ENCODE peak calls at places on chromosomes 5 and 9, in nine cellular contexts. One of them, this sample, is unnamed. For H3K4me1, the result is how much of the 10 kb centered on the place peaks cover.

GRCh38 chr9:11275158-11275695 is 662.4 kb upstream of the PTPRD start:
- DNase-seq in left ventricle myocardium inferior: no peak
- DNase-seq in iPS DF 6.9: no peak
- DNase-seq in transverse colon: no peak
- DNase-seq in neural progenitor cell: no peak
- DNase-seq in small intestine: no peak
- DNase-seq in heart left ventricle: no peak
- DNase-seq in H9: no peak
- DNase-seq in tibial nerve: no peak
- DNase-seq in this sample: peak

GRCh38 chr5:92941806-92942205 is 639.2 kb downstream of the NR2F1-AS1 start:
- DNase-seq in left ventricle myocardium inferior: no peak
- DNase-seq in iPS DF 6.9: no peak
- DNase-seq in transverse colon: no peak
- DNase-seq in neural progenitor cell: no peak
- DNase-seq in small intestine: no peak
- DNase-seq in heart left ventricle: no peak
- DNase-seq in H9: no peak
- DNase-seq in tibial nerve: no peak
- DNase-seq in this sample: no peak

GRCh38 chr9:94973491-94973941 is 247.0 kb downstream of the AOPEP start:
- DNase-seq in left ventricle myocardium inferior: no peak
- DNase-seq in iPS DF 6.9: no peak
- DNase-seq in transverse colon: no peak
- DNase-seq in neural progenitor cell: no peak
- DNase-seq in small intestine: no peak
- DNase-seq in heart left ventricle: no peak
- DNase-seq in H9: no peak
- DNase-seq in tibial nerve: no peak
- DNase-seq in this sample: no peak

GRCh38 chr5:126003309-126003708 is 419.9 kb upstream of the GRAMD2B start:
- DNase-seq in left ventricle myocardium inferior: peak
- DNase-seq in iPS DF 6.9: no peak
- DNase-seq in transverse colon: no peak
- DNase-seq in neural progenitor cell: peak
- DNase-seq in small intestine: no peak
- DNase-seq in heart left ventricle: peak
- DNase-seq in H9: no peak
- DNase-seq in tibial nerve: peak
- DNase-seq in this sample: peak

GRCh38 chr5:90682278-90682677 is 123.7 kb downstream of the ADGRV1 start:
- DNase-seq in left ventricle myocardium inferior: no peak
- DNase-seq in iPS DF 6.9: no peak
- DNase-seq in transverse colon: no peak
- DNase-seq in neural progenitor cell: no peak
- DNase-seq in small intestine: no peak
- DNase-seq in heart left ventricle: no peak
- DNase-seq in H9: no peak
- DNase-seq in tibial nerve: no peak
- DNase-seq in this sample: no peak

GRCh38 chr5:175162036-175162435 is 281.9 kb downstream of the DRD1 start:
- DNase-seq in left ventricle myocardium inferior: no peak
- DNase-seq in iPS DF 6.9: no peak
- DNase-seq in transverse colon: no peak
- DNase-seq in neural progenitor cell: no peak
- DNase-seq in small intestine: no peak
- DNase-seq in heart left ventricle: no peak
- DNase-seq in H9: no peak
- DNase-seq in tibial nerve: no peak
- DNase-seq in this sample: no peak

GRCh38 chr9:111759762-111760639 is 34.7 kb downstream of the SHOC1 start:
- DNase-seq in left ventricle myocardium inferior: no peak
- DNase-seq in iPS DF 6.9: peak
- DNase-seq in transverse colon: peak
- DNase-seq in neural progenitor cell: peak
- DNase-seq in small intestine: peak
- DNase-seq in heart left ventricle: no peak
- DNase-seq in H9: no peak
- DNase-seq in tibial nerve: peak
- DNase-seq in this sample: peak

GRCh38 chr9:86126998-86127972 is 27.9 kb upstream of the GOLM1 start:
- DNase-seq in left ventricle myocardium inferior: peak
- DNase-seq in iPS DF 6.9: peak
- DNase-seq in transverse colon: peak
- DNase-seq in neural progenitor cell: peak
- DNase-seq in small intestine: peak
- DNase-seq in heart left ventricle: peak
- DNase-seq in H9: peak
- DNase-seq in tibial nerve: peak
- DNase-seq in this sample: peak

GRCh38 chr9:121944741-121945191 is 148.3 kb downstream of the TTLL11 start:
- DNase-seq in left ventricle myocardium inferior: no peak
- DNase-seq in iPS DF 6.9: no peak
- DNase-seq in transverse colon: no peak
- DNase-seq in neural progenitor cell: no peak
- DNase-seq in small intestine: no peak
- DNase-seq in heart left ventricle: no peak
- DNase-seq in H9: no peak
- DNase-seq in tibial nerve: no peak
- DNase-seq in this sample: no peak
- H3K27ac ChIP-seq in left ventricle myocardium inferior: no peak
- H3K27ac ChIP-seq in iPS DF 6.9: no peak
- H3K27ac ChIP-seq in transverse colon: no peak
- H3K27ac ChIP-seq in neural progenitor cell: no peak
- H3K27ac ChIP-seq in small intestine: no peak
- H3K27ac ChIP-seq in heart left ventricle: no peak
- H3K27ac ChIP-seq in H9: no peak
- H3K27ac ChIP-seq in tibial nerve: no peak
- H3K27ac ChIP-seq in this sample: no peak

GRCh38 chr9:78006734-78007133 is 24.9 kb downstream of the GNAQ start:
- DNase-seq in left ventricle myocardium inferior: no peak
- DNase-seq in iPS DF 6.9: no peak
- DNase-seq in transverse colon: no peak
- DNase-seq in neural progenitor cell: no peak
- DNase-seq in small intestine: no peak
- DNase-seq in heart left ventricle: no peak
- DNase-seq in H9: no peak
- DNase-seq in tibial nerve: no peak
- DNase-seq in this sample: no peak
- H3K4me1 ChIP-seq in left ventricle myocardium inferior: under half
- H3K4me1 ChIP-seq in iPS DF 6.9: under half
- H3K4me1 ChIP-seq in transverse colon: half or more
- H3K4me1 ChIP-seq in neural progenitor cell: under half
- H3K4me1 ChIP-seq in small intestine: under half
- H3K4me1 ChIP-seq in heart left ventricle: under half
- H3K4me1 ChIP-seq in H9: under half
- H3K4me1 ChIP-seq in tibial nerve: under half
- H3K4me1 ChIP-seq in this sample: under half

DNA sequence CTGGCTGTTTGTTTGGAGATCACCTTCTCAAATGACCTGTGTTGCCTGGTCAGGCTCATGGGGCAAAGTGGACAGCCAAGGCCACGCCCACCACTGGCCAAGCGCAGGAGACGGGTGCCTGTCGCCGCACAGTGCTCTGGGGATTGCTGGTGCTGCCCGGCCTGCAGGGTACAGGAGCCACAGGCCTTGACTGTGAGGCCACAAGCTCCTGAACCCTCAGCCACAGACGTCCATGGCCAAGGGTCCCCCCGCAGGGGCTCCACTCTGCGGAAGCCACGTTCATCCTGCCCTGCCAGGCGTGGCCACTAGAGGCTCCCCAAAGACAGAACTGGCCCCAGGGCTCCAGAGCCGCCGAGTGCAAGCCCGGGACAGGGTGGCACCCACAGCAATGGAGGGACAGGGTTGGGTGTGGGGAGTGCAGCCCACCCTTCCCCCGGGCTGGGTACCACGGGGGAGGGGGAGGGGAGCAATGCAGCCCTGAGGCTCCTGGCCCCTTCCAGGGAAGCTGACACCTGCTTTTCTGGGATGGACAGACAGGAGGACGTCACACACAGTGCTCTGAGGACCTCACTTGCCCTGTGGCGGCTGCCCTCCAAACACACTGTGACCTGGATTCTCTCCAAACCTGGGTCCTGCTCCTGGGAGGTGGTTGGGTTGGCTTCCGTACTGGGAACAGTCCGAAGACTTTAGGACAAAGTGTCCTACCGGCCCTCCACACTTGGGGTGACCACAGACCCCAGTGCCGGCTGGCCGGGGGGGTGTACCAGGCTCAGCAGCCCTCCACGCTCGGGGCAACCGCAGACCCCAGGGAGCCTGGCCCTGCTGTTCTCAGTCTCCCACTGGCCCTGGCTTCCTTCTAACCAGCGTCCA is 21.5 kb downstream of the TPPP start:
- DNase-seq in left ventricle myocardium inferior: peak
- DNase-seq in iPS DF 6.9: peak
- DNase-seq in transverse colon: peak
- DNase-seq in neural progenitor cell: peak
- DNase-seq in small intestine: peak
- DNase-seq in heart left ventricle: peak
- DNase-seq in H9: peak
- DNase-seq in tibial nerve: peak
- DNase-seq in this sample: peak
- H3K27ac ChIP-seq in left ventricle myocardium inferior: peak
- H3K27ac ChIP-seq in iPS DF 6.9: no peak
- H3K27ac ChIP-seq in transverse colon: peak
- H3K27ac ChIP-seq in neural progenitor cell: no peak
- H3K27ac ChIP-seq in small intestine: no peak
- H3K27ac ChIP-seq in heart left ventricle: no peak
- H3K27ac ChIP-seq in H9: no peak
- H3K27ac ChIP-seq in tibial nerve: no peak
- H3K27ac ChIP-seq in this sample: no peak

GRCh38 chr9:137195525-137196220 is 4.9 kb downstream of the TPRN start:
- DNase-seq in left ventricle myocardium inferior: no peak
- DNase-seq in iPS DF 6.9: no peak
- DNase-seq in transverse colon: peak
- DNase-seq in neural progenitor cell: no peak
- DNase-seq in small intestine: peak
- DNase-seq in heart left ventricle: no peak
- DNase-seq in H9: no peak
- DNase-seq in tibial nerve: no peak
- DNase-seq in this sample: no peak
- H3K4me1 ChIP-seq in left ventricle myocardium inferior: half or more
- H3K4me1 ChIP-seq in iPS DF 6.9: under half
- H3K4me1 ChIP-seq in transverse colon: half or more
- H3K4me1 ChIP-seq in neural progenitor cell: under half
- H3K4me1 ChIP-seq in small intestine: under half
- H3K4me1 ChIP-seq in heart left ventricle: half or more
- H3K4me1 ChIP-seq in H9: under half
- H3K4me1 ChIP-seq in tibial nerve: under half
- H3K4me1 ChIP-seq in this sample: under half

This sample was measured in testis.